ENCODE peak calls at places on chromosomes 3 and 15, in nine cellular contexts. M, R, K, P, A, G, J, N and Z are unnamed samples.

GRCh38 chr3:126031981-126032471 is 51.9 kb downstream of the SLC41A3 start:
- DNase-seq in R (no peak), A (no peak), M (no peak), K (no peak), J (no peak), N (no peak), G (no peak), P (no peak), Z (no peak)

GRCh38 chr15:85495542-85495941 is 115.1 kb downstream of the AKAP13 start:
- DNase-seq in R (no peak), A (no peak), G (no peak), J (no peak), M (no peak), K (no peak), N (no peak), P (no peak), Z (no peak)

GRCh38 chr15:71250936-71251468 is 135.7 kb downstream of the THSD4 start:
- DNase-seq in K (no peak), M (no peak), G (no peak), N (no peak), P (no peak), J (no peak), A (no peak), R (no peak), Z (no peak)

GRCh38 chr3:124391774-124392173 is 338.5 kb upstream of the UMPS start:
- DNase-seq in N (no peak), K (no peak), J (no peak), A (no peak), M (no peak), P (no peak), G (no peak), R (no peak), Z (no peak)

GRCh38 chr15:74893627-74894026 is 3.8 kb downstream of the MPI start:
- DNase-seq in N (no peak), R (no peak), M (no peak), J (no peak), A (no peak), P (no peak), G (no peak), K (no peak), Z (no peak)

GRCh38 chr3:126304704-126305103 is 52.5 kb downstream of the KLF15 start:
- DNase-seq in K (no peak), P (no peak), G (no peak), J (peak; percentile 90), M (no peak), A (no peak), N (no peak), R (no peak), Z (no peak)

GRCh38 chr3:177725165-177725564 is 527.9 kb upstream of the TBL1XR1 start:
- DNase-seq in N (no peak), G (no peak), J (peak; percentile 11), M (no peak), P (no peak), R (no peak), A (no peak), K (no peak), Z (no peak)

GRCh38 chr3:73611176-73611575 is 13.6 kb downstream of the PDZRN3 start:
- DNase-seq in M (no peak), K (no peak), A (no peak), N (no peak), J (no peak), P (no peak), R (no peak), G (no peak), Z (no peak)

GRCh38 chr3:55910543-55910942 is 423.4 kb upstream of the WNT5A start:
- DNase-seq in P (no peak), A (no peak), G (no peak), K (no peak), N (no peak), R (no peak), M (no peak), J (peak; percentile 19), Z (no peak)

GRCh38 chr15:51450001-51450400 is 108.5 kb downstream of the GLDN start:
- DNase-seq in K (no peak), P (no peak), M (no peak), R (no peak), N (no peak), J (peak; percentile 59), G (no peak), A (no peak), Z (no peak)

GRCh38 chr3:51646091-51646490 is 25.0 kb upstream of the TEX264 start:
- DNase-seq in J (no peak), R (no peak), M (no peak), G (no peak), K (peak; percentile 89), A (no peak), N (no peak), P (no peak), Z (no peak)

GRCh38 chr3:195609229-195609628 is 25.5 kb upstream of the APOD start:
- DNase-seq in J (no peak), M (no peak), A (no peak), K (no peak), R (no peak), P (no peak), N (no peak), G (no peak), Z (no peak)

GRCh38 chr3:46848271-46849097 is 14.8 kb downstream of the MYL3 start:
- DNase-seq in P (peak; percentile 25), G (peak; percentile 60), K (peak; percentile 95), J (peak; percentile 28), A (peak; percentile 58), R (no peak), N (peak; percentile 46), M (no peak), Z (peak; percentile 48)

GRCh38 chr15:67839358-67839928 is 402 bp downstream of the RNU6-1 start:
- DNase-seq in K (peak; percentile 85), N (no peak), M (no peak), P (no peak), J (peak; percentile 51), A (no peak), R (no peak), G (peak; percentile 58), Z (no peak)

GRCh38 chr3:69579527-69580165 is 159.6 kb upstream of the MITF start:
- DNase-seq in K (peak; percentile 37), N (no peak), J (no peak), A (peak; percentile 3), M (no peak), G (no peak), R (no peak), P (no peak), Z (no peak)

GRCh38 chr3:181570472-181570871 is 141.3 kb upstream of the SOX2 start:
- DNase-seq in N (no peak), G (no peak), P (no peak), A (no peak), J (no peak), R (no peak), M (no peak), K (no peak), Z (no peak)
- H3K27ac ChIP-seq in N (no peak overlapping the region), G (no peak overlapping the region), P (no peak overlapping the region), A (no peak overlapping the region), J (no peak overlapping the region), R (no peak overlapping the region), M (no peak overlapping the region), K (no peak overlapping the region), Z (no peak overlapping the region)

GRCh38 chr3:113291572-113291971 is 80.2 kb downstream of the BOC start:
- DNase-seq in G (no peak), M (no peak), K (no peak), J (no peak), N (no peak), R (peak; percentile 23), P (no peak), A (peak; percentile 34), Z (no peak)
- H3K27ac ChIP-seq in G (no peak overlapping the region), M (no peak overlapping the region), K (no peak overlapping the region), J (no peak overlapping the region), N (peak overlapping the region; percentile 41), R (no peak overlapping the region), P (no peak overlapping the region), A (no peak overlapping the region), Z (no peak overlapping the region)

DNA sequence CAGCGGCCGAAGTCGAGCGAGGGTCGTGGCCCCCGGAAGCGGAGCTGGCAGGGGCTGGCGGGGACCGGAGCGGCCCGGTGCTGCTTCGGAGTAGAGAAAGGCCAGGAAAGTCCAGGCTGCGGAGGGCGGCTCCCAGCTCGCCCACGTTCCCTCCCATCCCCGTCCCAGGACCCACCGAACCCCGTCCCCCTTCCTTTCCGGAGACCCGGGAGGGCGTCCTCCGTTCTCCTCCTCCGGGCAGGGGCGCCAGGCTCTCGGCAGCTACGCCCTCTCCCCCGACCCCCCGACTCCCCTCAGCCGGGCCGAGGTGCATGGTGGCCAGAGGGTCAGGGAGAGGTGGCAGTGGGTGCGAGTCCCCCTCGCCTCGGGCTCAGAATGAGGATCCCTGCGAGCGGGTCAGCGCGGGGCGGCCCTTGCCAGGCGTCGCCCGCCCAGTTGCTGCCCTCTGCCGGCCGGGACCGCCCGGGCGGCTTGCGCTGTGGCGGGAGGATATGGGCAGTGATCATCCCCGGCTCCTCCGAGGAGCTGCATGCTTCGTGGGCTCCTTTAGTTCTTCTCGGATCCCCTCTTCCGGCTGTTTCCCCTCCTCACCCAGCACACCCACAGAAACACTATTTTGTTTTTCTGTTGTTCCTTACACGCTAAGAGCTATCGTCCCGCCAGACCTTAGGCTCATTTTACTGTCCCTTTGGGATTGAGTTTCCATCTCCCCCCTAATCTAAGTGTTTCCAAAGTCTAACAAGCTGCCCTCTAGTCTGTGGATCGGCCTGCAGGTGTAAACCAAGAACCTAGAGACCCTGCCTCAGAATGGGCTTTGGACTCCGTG is 744 bp upstream of the ALDH1A2 start:
- DNase-seq in M (no peak), N (peak; percentile 87), K (peak; percentile 96), G (peak; percentile 78), P (peak; percentile 30), A (peak; percentile 86), J (peak; percentile 60), R (peak; percentile 82), Z (peak; percentile 73)
- H3K27ac ChIP-seq in M (no peak overlapping the region), N (no peak overlapping the region), K (no peak overlapping the region), G (peak overlapping the region; percentile 82), P (no peak overlapping the region), A (no peak overlapping the region), J (no peak overlapping the region), R (no peak overlapping the region), Z (peak overlapping the region; percentile 73)

DNA sequence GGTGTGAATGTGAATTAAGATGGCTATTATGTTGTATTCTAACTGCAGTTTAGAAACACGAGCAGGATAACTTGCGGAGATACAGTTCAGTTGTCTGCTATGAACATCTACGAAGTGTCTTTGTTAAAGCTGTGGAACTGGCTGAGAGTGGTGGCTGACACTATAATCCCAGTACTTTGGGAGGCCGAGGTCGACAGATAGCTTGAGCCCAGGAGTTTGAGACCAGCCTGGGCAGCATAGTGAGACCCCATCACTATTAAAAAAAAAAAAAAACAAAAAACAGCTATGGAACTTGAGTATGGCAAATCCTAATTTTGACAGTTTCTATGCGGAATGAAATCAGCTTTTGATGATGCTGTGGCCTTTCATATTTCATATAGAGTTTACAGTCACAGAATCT is 1.7 kb downstream of the EAF1 start:
- DNase-seq in N (no peak), K (no peak), R (no peak), G (no peak), J (no peak), A (no peak), P (no peak), M (no peak), Z (no peak)
- H3K27ac ChIP-seq in N (no peak overlapping the region), K (peak overlapping the region; percentile 92), R (no peak overlapping the region), G (no peak overlapping the region), J (no peak overlapping the region), A (no peak overlapping the region), P (peak overlapping the region; percentile 88), M (no peak overlapping the region), Z (no peak overlapping the region)

GRCh38 chr15:78457101-78457500 is 19.1 kb downstream of the IREB2 start:
- DNase-seq in R (no peak), G (peak; percentile 15), K (peak; percentile 71), J (peak; percentile 84), N (no peak), P (no peak), A (no peak), M (peak; percentile 21), Z (no peak)
- H3K27ac ChIP-seq in R (no peak overlapping the region), G (no peak overlapping the region), K (no peak overlapping the region), J (peak overlapping the region; percentile 0), N (peak overlapping the region; percentile 31), P (no peak overlapping the region), A (no peak overlapping the region), M (no peak overlapping the region), Z (peak overlapping the region; percentile 65)